ENCODE peak calls at places on chromosome 14, in six cellular contexts. N is breast epithelium, H is HepG2, X is GM23338, E is K562, Y is spleen. P is an unnamed sample.

GRCh38 chr14:71318097-71318459 is 410.8 kb downstream of the PCNX1 start:
- DNase-seq in N (no peak), H (no peak), X (no peak), E (no peak), Y (no peak), P (no peak)

GRCh38 chr14:76495983-76496382 is 120.0 kb downstream of the ESRRB start:
- DNase-seq in N (no peak), H (no peak), X (no peak), E (no peak), Y (peak), P (no peak)

GRCh38 chr14:56122306-56122705 is 4.1 kb downstream of the PELI2 start:
- DNase-seq in N (no peak), H (no peak), X (no peak), E (no peak), Y (no peak), P (no peak)

GRCh38 chr14:73460691-73461127 is 2.4 kb upstream of the NUMB start:
- DNase-seq in N (no peak), H (no peak), X (no peak), E (peak), Y (no peak), P (no peak)

GRCh38 chr14:62209287-62209899 is 447.2 kb downstream of the SNAPC1 start:
- DNase-seq in N (no peak), H (no peak), X (no peak), E (no peak), Y (no peak), P (no peak)

GRCh38 chr14:62691613-62692489 is 353.4 kb downstream of the KCNH5 start:
- DNase-seq in N (peak), H (peak), X (no peak), E (no peak), Y (no peak), P (no peak)

GRCh38 chr14:89290813-89291212 is 126.2 kb downstream of the FOXN3 start:
- DNase-seq in N (no peak), H (no peak), X (no peak), E (no peak), Y (no peak), P (no peak)

GRCh38 chr14:24690492-24690891 is 56.5 kb upstream of the GZMB start:
- DNase-seq in N (no peak), H (no peak), X (peak), E (peak), Y (no peak), P (no peak)

GRCh38 chr14:35499180-35499579 is 34.8 kb upstream of the INSM2 start:
- DNase-seq in N (no peak), H (no peak), X (no peak), E (no peak), Y (no peak), P (no peak)

GRCh38 chr14:89615421-89615820 is 198.4 kb upstream of the FOXN3 start:
- DNase-seq in N (no peak), H (no peak), X (peak), E (no peak), Y (no peak), P (no peak)

GRCh38 chr14:32183151-32184048 is 18.4 kb upstream of the RNU6-7 start:
- DNase-seq in N (no peak), H (no peak), X (no peak), E (no peak), Y (no peak), P (no peak)

GRCh38 chr14:22545842-22546721 is 42.9 kb downstream of the DAD1 start:
- DNase-seq in N (no peak), H (no peak), X (no peak), E (no peak), Y (no peak), P (no peak)

GRCh38 chr14:20603813-20604212 is 12.6 kb upstream of the RNASE12 start:
- DNase-seq in N (no peak), H (no peak), X (no peak), E (no peak), Y (no peak), P (no peak)

GRCh38 chr14:90534091-90534837 is 137.4 kb downstream of the CALM1 start:
- DNase-seq in N (no peak), H (no peak), X (no peak), E (peak), Y (no peak), P (no peak)

GRCh38 chr14:88707088-88707487 is 85.7 kb downstream of the EML5 start:
- DNase-seq in N (no peak), H (no peak), X (no peak), E (no peak), Y (no peak), P (no peak)

GRCh38 chr14:50560929-50561280 is 960 bp downstream of the ATL1 start:
- DNase-seq in N (peak), H (no peak), X (peak), E (peak), Y (peak), P (peak)

GRCh38 chr14:91963465-91963864 is 16.0 kb upstream of the FBLN5 start:
- DNase-seq in N (no peak), H (no peak), X (no peak), E (no peak), Y (no peak), P (no peak)

GRCh38 chr14:37197421-37198272 is at the start of gene MIPOL1:
- DNase-seq in N (peak), H (peak), X (peak), E (peak), Y (peak), P (peak)

GRCh38 chr14:70731447-70732239 is 77.7 kb downstream of the MAP3K9 start:
- DNase-seq in N (no peak), H (no peak), X (no peak), E (no peak), Y (no peak), P (no peak)

GRCh38 chr14:29892327-29892726 is 35.3 kb downstream of the PRKD1 start:
- DNase-seq in N (no peak), H (no peak), X (no peak), E (no peak), Y (no peak), P (no peak)
- TF ChIP-seq POLR2AphosphoS5 in N (no peak), H (no peak), X (no peak), E (no peak), Y (no peak), P (no peak)

GRCh38 chr14:49464885-49465284 is 121.3 kb downstream of the RPS29 start:
- DNase-seq in N (no peak), H (peak), X (peak), E (peak), Y (no peak), P (no peak)
- TF ChIP-seq CTCF in N (no peak), H (no peak), X (peak), E (peak), Y (no peak), P (no peak)

DNA sequence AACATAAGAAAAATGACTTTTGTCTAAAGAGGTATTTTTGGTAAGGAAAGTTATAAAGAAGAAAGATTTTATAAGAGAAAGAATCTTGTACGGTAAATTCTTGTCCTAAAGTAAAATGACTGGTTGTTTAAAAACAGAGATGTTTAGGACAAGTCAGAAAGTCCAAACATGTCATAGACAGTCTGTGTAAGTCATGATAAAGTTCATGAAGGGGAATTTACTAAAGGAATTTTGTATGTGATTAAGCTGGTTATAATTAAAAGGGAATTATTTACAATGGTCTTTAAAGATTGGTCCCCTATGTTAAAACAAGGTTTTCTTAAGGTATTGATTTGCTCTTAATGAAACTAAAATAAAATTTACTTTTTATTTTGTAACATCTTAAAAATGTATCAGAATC is 269.4 kb upstream of the CCDC196 start:
- DNase-seq in N (no peak), H (no peak), X (peak), E (no peak), Y (no peak), P (no peak)
- H3K4me3 ChIP-seq in N (no peak), H (no peak), X (no peak), E (no peak), Y (no peak), P (no peak)

DNA sequence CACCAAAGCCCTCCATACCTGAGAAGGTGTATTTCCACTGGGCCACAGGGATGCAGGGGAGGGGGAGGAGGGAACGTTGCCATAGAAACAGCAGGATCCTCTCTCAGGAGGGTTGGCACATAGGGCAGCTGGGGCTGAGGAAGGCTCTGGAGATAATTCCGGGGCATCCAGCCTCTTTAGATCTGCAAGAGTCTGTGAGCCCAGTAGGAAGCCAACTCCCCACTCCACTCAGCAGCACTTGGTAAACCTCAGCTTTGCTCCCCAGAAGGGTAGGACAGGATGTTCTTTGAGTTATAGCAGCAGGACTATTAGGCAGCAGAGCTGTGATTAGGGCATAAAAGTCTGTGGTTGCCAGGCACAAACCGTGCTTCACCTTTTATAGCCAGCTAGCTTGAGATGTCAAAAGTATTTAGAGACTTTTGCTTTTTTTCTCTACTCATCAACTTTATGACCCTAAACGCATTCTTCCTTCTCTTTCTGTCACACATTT is 7.8 kb upstream of the PLEKHG3 start:
- DNase-seq in N (no peak), H (no peak), X (peak), E (no peak), Y (no peak), P (peak)
- TF ChIP-seq POLR2AphosphoS5 in N (no peak), H (no peak), X (no peak), E (no peak), Y (no peak), P (no peak)

GRCh38 chr14:100256339-100256895 is 17.5 kb downstream of the YY1 start:
- DNase-seq in N (no peak), H (no peak), X (no peak), E (no peak), Y (no peak), P (no peak)
- TF ChIP-seq CTCF in N (no peak), H (no peak), X (no peak), E (no peak), Y (no peak), P (no peak)

GRCh38 chr14:68969278-68969677 is 9.8 kb downstream of the ACTN1 start:
- DNase-seq in N (no peak), H (no peak), X (no peak), E (no peak), Y (peak), P (no peak)

GRCh38 chr14:68970096-68970612 is 8.9 kb downstream of the ACTN1 start:
- DNase-seq in N (no peak), H (no peak), X (peak), E (no peak), Y (peak), P (no peak)

GRCh38 chr14:68971411-68972035 is 7.6 kb downstream of the ACTN1 start:
- DNase-seq in N (no peak), H (no peak), X (no peak), E (no peak), Y (peak), P (no peak)

GRCh38 chr14:68972507-68973272 is 6.4 kb downstream of the ACTN1 start:
- DNase-seq in N (no peak), H (no peak), X (no peak), E (no peak), Y (peak), P (no peak)

DNA sequence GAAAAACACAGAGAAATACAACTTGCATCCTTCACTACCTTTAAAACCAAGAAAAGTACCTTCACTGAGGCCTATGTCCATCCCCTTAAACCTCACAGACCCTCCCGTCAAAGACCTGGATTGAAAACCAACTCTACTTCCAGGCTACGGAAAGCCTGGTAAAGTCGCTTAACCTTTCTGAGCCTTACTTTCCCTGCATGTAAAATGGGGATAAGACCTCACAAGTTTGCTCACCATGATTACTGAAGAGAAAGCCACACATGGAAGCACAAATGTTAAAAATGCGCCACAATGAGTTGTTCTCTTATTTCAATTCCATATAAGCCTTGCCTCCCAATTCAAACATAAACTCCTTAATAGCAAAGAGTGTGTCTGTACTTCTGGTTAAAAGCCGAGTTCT is 8.4 kb downstream of the ACTN1 start:
- DNase-seq in N (no peak), H (no peak), X (no peak), E (no peak), Y (no peak), P (no peak)
- H3K4me3 ChIP-seq in N (no peak), H (no peak), X (no peak), E (no peak), Y (no peak), P (no peak)

DNA sequence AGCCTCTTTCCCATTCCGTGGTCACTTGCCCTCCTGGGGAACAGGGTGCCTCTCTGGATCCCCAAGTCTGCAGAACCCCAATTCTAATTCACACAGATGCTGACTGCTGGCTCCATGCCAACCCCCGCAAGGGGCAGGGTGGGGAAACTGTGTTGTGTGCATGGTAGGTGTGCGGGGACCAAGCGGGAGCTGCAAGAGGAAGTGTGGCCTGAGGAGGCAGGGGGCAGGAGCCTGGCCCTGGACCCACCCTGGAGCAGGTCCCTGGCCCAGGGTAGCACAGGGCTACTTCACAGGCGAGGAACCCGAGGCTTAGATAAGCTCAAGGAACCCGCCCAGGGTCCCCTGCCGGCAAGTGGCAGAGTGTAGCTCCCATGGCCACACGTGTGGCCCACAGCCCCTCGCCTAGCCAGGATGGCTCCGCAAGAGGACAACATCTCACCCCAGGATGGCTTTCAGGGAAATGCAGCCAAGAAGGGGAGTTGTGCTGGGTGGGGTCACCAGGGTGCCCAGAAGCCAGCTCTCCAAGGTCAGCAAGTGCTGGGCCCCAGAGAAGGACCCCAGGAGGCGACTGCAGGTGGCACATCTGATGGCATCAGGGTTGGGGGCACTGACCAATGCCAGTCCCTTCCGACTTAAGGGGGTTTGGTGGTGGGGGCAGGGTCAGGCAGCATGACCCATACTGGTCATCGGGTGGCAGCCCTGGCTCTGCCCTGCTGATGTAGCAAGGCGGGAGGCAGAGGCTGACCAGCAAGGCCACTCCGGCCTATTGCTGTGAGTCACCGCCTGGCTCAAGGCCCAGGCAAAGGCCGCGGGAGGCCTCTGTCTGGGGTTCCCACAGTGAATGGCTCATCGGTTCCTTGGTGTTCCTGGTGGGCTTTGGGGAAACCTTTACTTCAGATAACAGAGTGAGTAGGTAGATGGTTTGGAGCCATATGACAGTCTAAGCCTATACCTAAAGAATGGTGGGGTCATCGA is 37.3 kb upstream of the EML1 start:
- DNase-seq in N (peak), H (peak), X (no peak), E (peak), Y (peak), P (no peak)
- TF ChIP-seq POLR2AphosphoS5 in N (no peak), H (no peak), X (no peak), E (no peak), Y (peak), P (no peak)